ENCODE peak calls at places on chromosome 10, in four cellular contexts. One of them, this sample, is unnamed.
A peak's percentile ranks its signal among the peaks of the same experiment; 100 is the strongest.

GRCh38 chr10:84613336-84614021 is 285.1 kb downstream of the CCSER2 start:
- DNase-seq in stimulated activated CD4-positive, alpha-beta T cell treated with anti-CD3 and anti-CD28 coated beads, Interleukin-4, amount 100 ng/mL, for 24 hours: no peak
- DNase-seq in fibroblast of the aortic adventitia: peak; percentile 2
- DNase-seq in HEK293T: peak; percentile 67
- DNase-seq in this sample: no peak

GRCh38 chr10:58637372-58637771 is 124.7 kb downstream of the BICC1 start:
- DNase-seq in stimulated activated CD4-positive, alpha-beta T cell treated with anti-CD3 and anti-CD28 coated beads, Interleukin-4, amount 100 ng/mL, for 24 hours: no peak
- DNase-seq in fibroblast of the aortic adventitia: peak; percentile 98
- DNase-seq in HEK293T: no peak
- DNase-seq in this sample: no peak

GRCh38 chr10:61904711-61905445 is 3.4 kb downstream of the ARID5B start:
- DNase-seq in stimulated activated CD4-positive, alpha-beta T cell treated with anti-CD3 and anti-CD28 coated beads, Interleukin-4, amount 100 ng/mL, for 24 hours: peak; percentile 73
- DNase-seq in fibroblast of the aortic adventitia: peak; percentile 75
- DNase-seq in HEK293T: peak; percentile 46
- DNase-seq in this sample: no peak

GRCh38 chr10:32948451-32948850 is 9.6 kb downstream of the ITGB1 start:
- DNase-seq in stimulated activated CD4-positive, alpha-beta T cell treated with anti-CD3 and anti-CD28 coated beads, Interleukin-4, amount 100 ng/mL, for 24 hours: no peak
- DNase-seq in fibroblast of the aortic adventitia: peak; percentile 58
- DNase-seq in HEK293T: no peak
- DNase-seq in this sample: no peak

GRCh38 chr10:129968937-129969527 is 5.0 kb upstream of the EBF3 start:
- DNase-seq in stimulated activated CD4-positive, alpha-beta T cell treated with anti-CD3 and anti-CD28 coated beads, Interleukin-4, amount 100 ng/mL, for 24 hours: peak; percentile 35
- DNase-seq in fibroblast of the aortic adventitia: peak; percentile 60
- DNase-seq in HEK293T: peak; percentile 86
- DNase-seq in this sample: no peak

GRCh38 chr10:51804861-51805260 is 105.5 kb upstream of the CSTF2T start:
- DNase-seq in stimulated activated CD4-positive, alpha-beta T cell treated with anti-CD3 and anti-CD28 coated beads, Interleukin-4, amount 100 ng/mL, for 24 hours: no peak
- DNase-seq in fibroblast of the aortic adventitia: peak; percentile 62
- DNase-seq in HEK293T: no peak
- DNase-seq in this sample: no peak

GRCh38 chr10:80187465-80188409 is 17.6 kb downstream of the ANXA11 start:
- DNase-seq in stimulated activated CD4-positive, alpha-beta T cell treated with anti-CD3 and anti-CD28 coated beads, Interleukin-4, amount 100 ng/mL, for 24 hours: peak; percentile 67
- DNase-seq in fibroblast of the aortic adventitia: no peak
- DNase-seq in HEK293T: no peak
- DNase-seq in this sample: peak; percentile 22

GRCh38 chr10:127563718-127564553 is 14.8 kb downstream of the NPS start:
- DNase-seq in stimulated activated CD4-positive, alpha-beta T cell treated with anti-CD3 and anti-CD28 coated beads, Interleukin-4, amount 100 ng/mL, for 24 hours: peak; percentile 15
- DNase-seq in fibroblast of the aortic adventitia: no peak
- DNase-seq in HEK293T: peak; percentile 43
- DNase-seq in this sample: no peak

GRCh38 chr10:17144757-17145156 is 15.1 kb upstream of the CUBN start:
- DNase-seq in stimulated activated CD4-positive, alpha-beta T cell treated with anti-CD3 and anti-CD28 coated beads, Interleukin-4, amount 100 ng/mL, for 24 hours: peak; percentile 74
- DNase-seq in fibroblast of the aortic adventitia: peak; percentile 8
- DNase-seq in HEK293T: no peak
- DNase-seq in this sample: no peak